ENCODE peak calls at places on chromosome 16, in nine cellular contexts. E is endothelial cell of umbilical vein; Y is GM23338; U is lung; I is upper lobe of right lung; N is colonic mucosa; M is lower lobe of right lung; K is CD8-positive, alpha-beta T cell; R is brain microvascular endothelial cell. G is an unnamed sample.

GRCh38 chr16:20916927-20917326 is 16.4 kb downstream of the LYRM1 start:
- DNase-seq in E (no peak), Y (no peak), U (no peak), I (no peak), N (no peak), M (no peak), K (no peak), R (no peak), G (no peak)

GRCh38 chr16:85227262-85227923 is 115.1 kb upstream of the CIBAR2 start:
- DNase-seq in E (no peak), Y (no peak), U (no peak), I (no peak), N (no peak), M (no peak), K (no peak), R (no peak), G (no peak)

GRCh38 chr16:50227120-50227519 is 39.2 kb upstream of the ADCY7 start:
- DNase-seq in E (no peak), Y (no peak), U (no peak), I (no peak), N (no peak), M (no peak), K (no peak), R (no peak), G (no peak)

GRCh38 chr16:85052536-85052935 is 24.9 kb downstream of the KIAA0513 start:
- DNase-seq in E (no peak), Y (no peak), U (no peak), I (no peak), N (no peak), M (no peak), K (no peak), R (no peak), G (no peak)

GRCh38 chr16:85586360-85587145 is 26.6 kb upstream of the GSE1 start:
- DNase-seq in E (no peak), Y (no peak), U (no peak), I (no peak), N (no peak), M (no peak), K (no peak), R (peak; percentile 22), G (peak; percentile 67)

GRCh38 chr16:22194707-22195444 is 11.2 kb upstream of the EEF2K start:
- DNase-seq in E (no peak), Y (no peak), U (no peak), I (no peak), N (no peak), M (no peak), K (no peak), R (no peak), G (no peak)

GRCh38 chr16:17301593-17302135 is 169.1 kb downstream of the XYLT1 start:
- DNase-seq in E (no peak), Y (no peak), U (no peak), I (no peak), N (peak; percentile 50), M (peak; percentile 57), K (no peak), R (no peak), G (no peak)

GRCh38 chr16:17343028-17343427 is 127.7 kb downstream of the XYLT1 start:
- DNase-seq in E (no peak), Y (no peak), U (no peak), I (no peak), N (no peak), M (no peak), K (peak; percentile 18), R (no peak), G (no peak)

GRCh38 chr16:56041556-56042140 is 149.6 kb upstream of the GNAO1 start:
- DNase-seq in E (no peak), Y (peak; percentile 86), U (no peak), I (no peak), N (no peak), M (no peak), K (no peak), R (no peak), G (no peak)

GRCh38 chr16:15996432-15997109 is 47.2 kb downstream of the ABCC1 start:
- DNase-seq in E (peak; percentile 89), Y (no peak), U (peak; percentile 74), I (peak; percentile 67), N (peak; percentile 32), M (no peak), K (no peak), R (peak; percentile 79), G (no peak)

GRCh38 chr16:81524382-81524781 is 79.8 kb downstream of the CMIP start:
- DNase-seq in E (no peak), Y (no peak), U (no peak), I (peak; percentile 53), N (no peak), M (peak; percentile 34), K (peak; percentile 23), R (no peak), G (no peak)

GRCh38 chr16:79839851-79840321 is 239.3 kb upstream of the MAF start:
- DNase-seq in E (no peak), Y (no peak), U (peak; percentile 39), I (peak; percentile 61), N (no peak), M (no peak), K (no peak), R (no peak), G (no peak)

DNA sequence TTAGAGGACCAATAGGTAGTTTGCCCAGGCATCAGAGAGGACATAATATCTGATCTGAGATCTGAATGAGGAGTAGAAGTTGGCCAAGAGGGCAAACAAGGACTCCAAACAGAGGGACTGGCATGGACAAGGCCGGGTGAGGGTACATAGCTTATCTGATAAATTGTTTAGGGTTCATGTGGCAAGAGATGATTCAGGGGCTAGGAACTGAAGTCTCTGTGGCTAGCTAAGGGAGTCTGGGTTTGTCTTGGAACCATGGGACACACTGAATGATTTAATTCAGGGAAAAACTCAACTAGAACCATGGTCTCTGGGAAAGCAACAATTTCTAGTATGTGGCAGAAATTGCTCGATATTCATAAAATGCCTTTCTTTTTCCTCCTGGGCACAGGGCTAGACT is 4.1 kb upstream of the AQP8 start:
- DNase-seq in E (no peak), Y (no peak), U (no peak), I (no peak), N (no peak), M (no peak), K (no peak), R (no peak), G (no peak)
- H3K27ac ChIP-seq in E (no peak overlapping the region), Y (no peak overlapping the region), U (no peak overlapping the region), I (no peak overlapping the region), N (no peak overlapping the region), M (no peak overlapping the region), K (no peak overlapping the region), R (no peak overlapping the region), G (no peak overlapping the region)

GRCh38 chr16:67015317-67015731 is 13.6 kb upstream of the CBFB start:
- DNase-seq in E (no peak), Y (no peak), U (no peak), I (peak; percentile 57), N (no peak), M (peak; percentile 30), K (no peak), R (no peak), G (no peak)
- TF ChIP-seq CTCF in E (no peak), Y (peak; percentile 60), U (no peak), I (no peak), N (no peak), M (no peak), K (no peak), R (no peak), G (no peak)

GRCh38 chr16:89493776-89494175 is 3.4 kb upstream of the ANKRD11 start:
- DNase-seq in E (no peak), Y (no peak), U (no peak), I (no peak), N (no peak), M (no peak), K (no peak), R (no peak), G (no peak)

GRCh38 chr16:89491238-89491869 is 993 bp upstream of the ANKRD11 start:
- DNase-seq in E (no peak), Y (peak; percentile 76), U (no peak), I (no peak), N (no peak), M (no peak), K (no peak), R (no peak), G (no peak)

GRCh38 chr16:89489731-89490385 is 503 bp downstream of the ANKRD11 start:
- DNase-seq in E (no peak), Y (no peak), U (no peak), I (peak; percentile 73), N (no peak), M (peak; percentile 52), K (no peak), R (no peak), G (no peak)

GRCh38 chr16:89490386-89491237 is at the start of gene ANKRD11:
- DNase-seq in E (peak; percentile 100), Y (peak; percentile 100), U (peak; percentile 99), I (peak; percentile 99), N (peak; percentile 99), M (peak; percentile 100), K (peak; percentile 97), R (peak; percentile 100), G (peak; percentile 100)

GRCh38 chr16:89491974-89492687 is 1.8 kb upstream of the ANKRD11 start:
- DNase-seq in E (no peak), Y (no peak), U (no peak), I (no peak), N (no peak), M (no peak), K (no peak), R (no peak), G (no peak)
- H3K27ac ChIP-seq in E (no peak overlapping the region), Y (no peak overlapping the region), U (no peak overlapping the region), I (peak overlapping the region; percentile 95), N (no peak overlapping the region), M (peak overlapping the region; percentile 97), K (no peak overlapping the region), R (no peak overlapping the region), G (no peak overlapping the region)

GRCh38 chr16:86834451-86835035 is 256.2 kb downstream of the FOXL1 start:
- DNase-seq in E (peak; percentile 41), Y (peak; percentile 66), U (no peak), I (no peak), N (no peak), M (no peak), K (no peak), R (peak; percentile 58), G (no peak)
- TF ChIP-seq CTCF in E (peak; percentile 29), Y (peak; percentile 44), U (no peak), I (no peak), N (no peak), M (no peak), K (no peak), R (peak; percentile 62), G (no peak)

GRCh38 chr16:57091990-57092785 is at the start of gene CPNE2:
- DNase-seq in E (peak; percentile 65), Y (peak; percentile 55), U (peak; percentile 59), I (peak; percentile 90), N (peak; percentile 66), M (peak; percentile 76), K (no peak), R (no peak), G (peak; percentile 84)

GRCh38 chr16:57093845-57094564 is 1.6 kb downstream of the CPNE2 start:
- DNase-seq in E (no peak), Y (no peak), U (no peak), I (no peak), N (peak; percentile 79), M (no peak), K (no peak), R (no peak), G (no peak)

GRCh38 chr16:57094911-57095310 is 2.5 kb downstream of the CPNE2 start:
- DNase-seq in E (no peak), Y (no peak), U (no peak), I (no peak), N (no peak), M (no peak), K (no peak), R (no peak), G (no peak)

GRCh38 chr16:57091200-57091989 is 988 bp upstream of the CPNE2 start:
- DNase-seq in E (peak; percentile 40), Y (peak; percentile 77), U (peak; percentile 52), I (peak; percentile 82), N (peak; percentile 66), M (peak; percentile 83), K (no peak), R (peak; percentile 45), G (peak; percentile 58)

GRCh38 chr16:57092786-57093301 is 461 bp downstream of the CPNE2 start:
- DNase-seq in E (peak; percentile 48), Y (peak; percentile 69), U (no peak), I (peak; percentile 84), N (peak; percentile 62), M (peak; percentile 69), K (peak; percentile 32), R (no peak), G (no peak)
- H3K27ac ChIP-seq in E (peak overlapping the region; percentile 58), Y (no peak overlapping the region), U (peak overlapping the region; percentile 75), I (peak overlapping the region; percentile 83), N (peak overlapping the region; percentile 70), M (peak overlapping the region; percentile 91), K (no peak overlapping the region), R (no peak overlapping the region), G (peak overlapping the region; percentile 94)

G was measured in dorsolateral prefrontal cortex.